ENCODE peak calls at places on chromosomes 1 and 21, in five cellular contexts. E, J, X, Z and R are unnamed samples.

GRCh38 chr1:171786534-171786933 is 5.1 kb downstream of the METTL13 start:
- DNase-seq in E (no peak), J (no peak), X (no peak), Z (no peak), R (no peak)

GRCh38 chr21:17466166-17466565 is 46.7 kb upstream of the CXADR start:
- DNase-seq in E (no peak), J (no peak), X (no peak), Z (no peak), R (no peak)

GRCh38 chr1:7970250-7970649 is 8.7 kb downstream of the PARK7 start:
- DNase-seq in E (no peak), J (no peak), X (no peak), Z (no peak), R (peak)

GRCh38 chr1:94526581-94526980 is 15.0 kb downstream of the F3 start:
- DNase-seq in E (no peak), J (no peak), X (no peak), Z (no peak), R (no peak)

GRCh38 chr1:58397187-58397820 is 149.2 kb downstream of the OMA1 start:
- DNase-seq in E (no peak), J (no peak), X (no peak), Z (no peak), R (no peak)

GRCh38 chr1:170556910-170557309 is 24.9 kb downstream of the GORAB start:
- DNase-seq in E (no peak), J (no peak), X (no peak), Z (no peak), R (no peak)

GRCh38 chr21:33383056-33383888 is 19.9 kb upstream of the IFNGR2 start:
- DNase-seq in E (peak), J (no peak), X (peak), Z (peak), R (peak)

GRCh38 chr1:245997471-245998258 is 509.4 kb downstream of the SMYD3 start:
- DNase-seq in E (no peak), J (no peak), X (no peak), Z (peak), R (no peak)

GRCh38 chr1:182110635-182111034 is 49.1 kb upstream of the ZNF648 start:
- DNase-seq in E (no peak), J (no peak), X (no peak), Z (no peak), R (no peak)

GRCh38 chr1:183870351-183871077 is 65.6 kb downstream of the RGL1 start:
- DNase-seq in E (no peak), J (no peak), X (no peak), Z (no peak), R (no peak)

GRCh38 chr1:214983126-214983869 is 99.2 kb upstream of the KCNK2 start:
- DNase-seq in E (no peak), J (no peak), X (no peak), Z (no peak), R (no peak)

GRCh38 chr1:172343246-172344099 is 77.0 kb upstream of the C1orf105 start:
- DNase-seq in E (no peak), J (no peak), X (no peak), Z (no peak), R (no peak)

GRCh38 chr21:27564684-27565280 is 597.9 kb upstream of the ADAMTS5 start:
- DNase-seq in E (no peak), J (no peak), X (no peak), Z (peak), R (no peak)

GRCh38 chr1:13407811-13408210 is 2.4 kb upstream of the PRAMEF20 start:
- DNase-seq in E (no peak), J (no peak), X (no peak), Z (no peak), R (no peak)

GRCh38 chr1:52365091-52365745 is 787 bp downstream of the CC2D1B start:
- DNase-seq in E (peak), J (no peak), X (no peak), Z (peak), R (no peak)

GRCh38 chr1:22914633-22915217 is 57.9 kb downstream of the LACTBL1 start:
- DNase-seq in E (no peak), J (no peak), X (no peak), Z (no peak), R (no peak)

GRCh38 chr21:44723177-44724131 is 12.1 kb upstream of the TSPEAR start:
- DNase-seq in E (no peak), J (no peak), X (no peak), Z (no peak), R (no peak)

GRCh38 chr1:181159451-181160151 is 71.1 kb downstream of the IER5 start:
- DNase-seq in E (no peak), J (no peak), X (no peak), Z (peak), R (no peak)

GRCh38 chr1:80066060-80066459 is 1059.5 kb upstream of the ADGRL4 start:
- DNase-seq in E (no peak), J (no peak), X (no peak), Z (no peak), R (no peak)

GRCh38 chr1:147389532-147390184 is 147.2 kb downstream of the CHD1L start:
- DNase-seq in E (no peak), J (no peak), X (peak), Z (no peak), R (peak)

GRCh38 chr21:43311303-43311817 is 115.6 kb downstream of the SIK1 start:
- DNase-seq in E (no peak), J (no peak), X (no peak), Z (no peak), R (no peak)

GRCh38 chr1:1040004-1040991 is 20.4 kb downstream of the AGRN start:
- DNase-seq in E (peak), J (no peak), X (peak), Z (peak), R (peak)
- TF ChIP-seq POLR2AphosphoS5 in E (peak), J (peak), X (peak), Z (peak), R (no peak)

GRCh38 chr1:168488153-168488552 is 55.6 kb downstream of the XCL2 start:
- DNase-seq in E (no peak), J (no peak), X (no peak), Z (no peak), R (no peak)

GRCh38 chr1:168497376-168497952 is 46.3 kb downstream of the XCL2 start:
- DNase-seq in E (no peak), J (no peak), X (no peak), Z (no peak), R (no peak)

DNA sequence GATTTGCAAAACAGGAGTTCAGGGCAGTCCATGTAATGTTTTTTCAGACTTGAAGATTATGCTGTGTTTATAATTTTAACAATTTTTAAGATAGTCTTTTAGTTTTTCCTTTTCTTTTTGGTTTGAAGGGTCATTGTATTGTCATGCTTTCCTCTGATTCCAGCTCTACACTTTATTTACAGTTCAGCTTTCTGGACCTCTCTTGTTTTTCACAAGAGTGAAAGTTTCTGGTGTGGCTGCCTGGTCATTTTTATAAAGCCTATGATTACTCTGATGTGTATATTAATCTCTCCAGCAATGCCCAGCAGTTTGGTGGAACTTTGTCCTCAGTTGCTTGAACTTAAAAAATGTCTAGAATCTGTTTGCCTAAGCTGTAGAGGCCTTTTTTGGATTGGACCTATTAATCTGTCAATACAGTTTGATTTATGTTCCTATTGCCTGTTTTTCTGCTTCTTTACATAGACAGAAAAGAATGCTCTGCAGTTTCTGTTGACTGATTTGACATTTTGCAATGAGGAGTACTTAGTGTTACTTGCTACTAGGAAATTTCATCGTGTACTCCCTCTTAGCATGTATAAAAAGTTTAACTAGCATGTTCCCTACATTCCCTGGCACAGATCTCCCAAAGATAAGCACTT is 52.2 kb downstream of the XCL2 start:
- DNase-seq in E (no peak), J (no peak), X (no peak), Z (no peak), R (no peak)
- TF ChIP-seq POLR2AphosphoS5 in E (no peak), J (no peak), X (no peak), Z (peak), R (no peak)

GRCh38 chr1:145983959-145984830 is 12.2 kb downstream of the TXNIP start:
- DNase-seq in E (no peak), J (no peak), X (no peak), Z (no peak), R (no peak)

GRCh38 chr1:145986551-145986950 is 9.8 kb downstream of the TXNIP start:
- DNase-seq in E (no peak), J (no peak), X (no peak), Z (no peak), R (no peak)

GRCh38 chr1:145985129-145985501 is 11.3 kb downstream of the TXNIP start:
- DNase-seq in E (no peak), J (no peak), X (no peak), Z (no peak), R (no peak)

GRCh38 chr1:145987926-145988325 is 8.5 kb downstream of the TXNIP start:
- DNase-seq in E (no peak), J (no peak), X (no peak), Z (no peak), R (no peak)

DNA sequence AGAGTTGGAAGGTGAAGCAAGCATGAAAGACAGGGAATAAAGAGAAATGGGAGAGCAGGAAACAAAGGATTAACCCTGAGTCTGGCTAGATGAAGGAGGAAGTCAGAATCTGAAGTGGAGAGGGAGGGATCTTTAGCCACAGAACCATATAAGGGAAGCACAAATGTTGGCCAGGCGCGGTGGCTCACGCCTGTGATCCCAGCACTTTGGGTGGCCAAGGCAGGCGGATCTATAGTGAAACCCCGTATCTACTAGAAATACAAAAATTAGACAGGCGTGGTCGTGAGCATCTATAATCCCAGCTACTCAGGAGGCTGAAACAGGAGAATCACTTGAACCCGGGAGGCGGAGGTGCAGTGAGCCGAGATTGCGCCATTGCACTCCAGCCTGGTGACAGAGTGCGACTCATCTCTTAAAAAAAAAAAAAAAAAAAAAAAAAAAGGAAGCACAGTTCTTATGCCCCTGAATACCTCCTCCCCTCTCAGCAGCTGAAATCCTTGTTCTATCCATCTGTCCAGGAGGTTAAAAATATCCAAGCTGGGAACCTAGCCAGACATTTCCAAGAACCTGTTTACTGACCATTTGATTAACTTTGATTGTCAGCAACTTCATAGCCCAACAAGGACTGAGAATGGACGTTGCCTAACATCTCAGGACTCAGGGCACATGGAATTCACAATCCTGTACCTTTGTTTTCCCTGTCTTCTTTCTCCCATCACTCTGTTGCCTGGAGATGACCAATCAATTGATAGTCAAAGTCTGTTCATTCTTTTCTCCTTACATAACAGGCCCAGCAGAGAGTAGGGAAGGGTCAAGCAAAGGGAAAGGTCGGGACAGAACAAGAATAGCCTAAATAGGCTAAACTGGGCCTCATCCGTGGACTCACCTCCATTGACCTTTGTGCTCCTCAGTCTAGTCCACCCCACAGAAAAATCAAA is 10.6 kb downstream of the TXNIP start:
- DNase-seq in E (no peak), J (no peak), X (peak), Z (no peak), R (no peak)
- TF ChIP-seq POLR2AphosphoS5 in E (peak), J (peak), X (peak), Z (peak), R (peak)

DNA sequence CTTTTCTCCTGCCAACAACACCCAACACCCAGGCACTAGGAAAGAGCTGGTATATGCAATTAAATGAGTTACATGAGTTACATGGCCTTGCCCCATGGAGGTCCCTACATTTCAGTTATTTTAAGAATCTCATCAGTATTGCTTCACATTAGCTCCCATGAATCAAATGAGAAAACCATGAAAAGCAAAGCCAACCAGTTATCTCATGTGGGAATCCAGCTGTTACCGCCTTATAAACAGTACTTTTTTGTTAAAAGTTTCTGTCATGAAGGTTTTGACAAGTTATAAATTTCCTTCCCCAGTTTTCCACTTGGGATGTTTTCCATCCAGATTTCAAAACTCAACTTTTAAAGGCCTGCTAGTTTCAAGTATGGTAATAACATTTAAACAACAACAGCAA is 544.8 kb downstream of the NUF2 start:
- DNase-seq in E (no peak), J (no peak), X (no peak), Z (no peak), R (no peak)
- TF ChIP-seq POLR2AphosphoS5 in E (no peak), J (no peak), X (no peak), Z (no peak), R (no peak)

GRCh38 chr1:26498894-26499293 is 26.7 kb downstream of the HMGN2 start:
- DNase-seq in E (no peak), J (no peak), X (no peak), Z (no peak), R (no peak)

GRCh38 chr1:26496881-26497280 is 24.6 kb downstream of the HMGN2 start:
- DNase-seq in E (no peak), J (no peak), X (no peak), Z (no peak), R (no peak)

DNA sequence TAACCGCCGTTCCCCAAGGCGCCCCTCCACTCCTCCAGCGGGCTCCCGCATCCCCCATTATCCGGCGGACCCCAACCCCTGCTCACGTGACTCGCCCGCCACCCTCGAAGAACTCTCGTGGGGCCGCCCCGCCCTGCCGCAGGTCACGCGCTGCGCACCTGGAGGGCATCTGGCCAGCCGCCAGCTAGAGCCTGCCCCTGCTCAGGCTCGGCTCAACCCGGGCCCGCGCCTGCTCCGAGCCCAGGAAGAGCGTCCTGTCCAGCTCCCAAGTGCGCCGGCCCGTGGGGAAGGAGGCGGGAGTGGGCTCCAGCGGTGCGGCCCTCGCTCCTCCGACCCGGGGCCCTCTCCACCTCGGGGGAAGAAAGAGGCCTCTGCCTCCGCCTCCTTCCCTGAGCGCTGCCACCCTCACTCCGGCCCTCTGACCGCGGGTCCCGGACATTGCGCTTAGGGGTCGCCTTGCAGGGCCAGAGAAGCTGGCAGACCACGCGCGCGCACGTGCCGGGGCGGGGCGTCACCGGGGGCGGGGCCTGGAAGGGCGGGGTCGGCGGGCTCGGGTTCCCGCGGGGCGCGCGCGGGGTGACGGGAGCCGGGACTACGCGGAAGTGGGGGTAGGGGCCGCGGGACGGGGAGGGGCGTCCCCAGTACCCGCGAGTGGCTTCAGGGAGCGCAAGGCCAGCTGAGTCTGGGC is 28.4 kb downstream of the HMGN2 start:
- DNase-seq in E (peak), J (peak), X (peak), Z (peak), R (peak)
- TF ChIP-seq POLR2AphosphoS5 in E (peak), J (peak), X (no peak), Z (peak), R (peak)

DNA sequence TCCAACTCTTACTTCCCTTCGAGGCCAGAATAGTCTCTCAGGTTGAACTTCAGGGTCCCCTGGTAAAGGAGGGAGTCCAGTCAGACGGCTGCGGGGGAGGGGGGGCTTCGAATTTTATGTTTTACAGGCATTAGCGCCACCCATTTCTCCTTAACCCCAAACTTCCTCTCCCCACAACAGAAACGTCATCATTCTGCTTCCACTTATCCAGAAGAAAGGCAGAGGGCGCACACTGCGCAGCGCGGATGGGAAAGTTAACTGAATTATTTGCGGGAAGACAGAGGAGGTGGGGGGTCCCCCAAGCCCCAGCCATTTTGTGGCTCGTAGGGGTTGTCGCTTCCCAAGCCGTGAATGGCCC is 529 bp upstream of the PRMT2 start:
- DNase-seq in E (no peak), J (peak), X (peak), Z (peak), R (peak)
- TF ChIP-seq POLR2AphosphoS5 in E (no peak), J (no peak), X (no peak), Z (no peak), R (no peak)

DNA sequence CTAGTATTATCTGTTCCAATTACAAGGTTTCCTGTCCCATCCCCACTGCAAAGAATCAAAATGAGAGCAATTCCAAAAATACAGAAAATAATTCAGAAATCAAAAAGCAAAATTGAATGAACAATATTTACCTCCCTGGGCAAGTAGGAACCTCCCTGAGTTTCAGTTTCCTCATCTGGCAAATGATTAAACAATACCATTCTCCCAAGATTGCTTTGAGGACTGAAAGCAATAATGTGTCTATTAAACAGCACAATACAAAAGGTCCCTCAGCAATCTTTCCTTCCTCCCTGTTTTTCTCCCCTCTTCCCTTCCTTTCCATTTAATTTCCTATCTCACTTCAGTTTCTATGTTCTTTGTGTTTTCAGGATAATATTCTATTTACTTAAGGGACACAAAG is 171.0 kb downstream of the ZC3H11B start:
- DNase-seq in E (no peak), J (no peak), X (no peak), Z (no peak), R (no peak)
- TF ChIP-seq POLR2AphosphoS5 in E (no peak), J (no peak), X (no peak), Z (no peak), R (no peak)

DNA sequence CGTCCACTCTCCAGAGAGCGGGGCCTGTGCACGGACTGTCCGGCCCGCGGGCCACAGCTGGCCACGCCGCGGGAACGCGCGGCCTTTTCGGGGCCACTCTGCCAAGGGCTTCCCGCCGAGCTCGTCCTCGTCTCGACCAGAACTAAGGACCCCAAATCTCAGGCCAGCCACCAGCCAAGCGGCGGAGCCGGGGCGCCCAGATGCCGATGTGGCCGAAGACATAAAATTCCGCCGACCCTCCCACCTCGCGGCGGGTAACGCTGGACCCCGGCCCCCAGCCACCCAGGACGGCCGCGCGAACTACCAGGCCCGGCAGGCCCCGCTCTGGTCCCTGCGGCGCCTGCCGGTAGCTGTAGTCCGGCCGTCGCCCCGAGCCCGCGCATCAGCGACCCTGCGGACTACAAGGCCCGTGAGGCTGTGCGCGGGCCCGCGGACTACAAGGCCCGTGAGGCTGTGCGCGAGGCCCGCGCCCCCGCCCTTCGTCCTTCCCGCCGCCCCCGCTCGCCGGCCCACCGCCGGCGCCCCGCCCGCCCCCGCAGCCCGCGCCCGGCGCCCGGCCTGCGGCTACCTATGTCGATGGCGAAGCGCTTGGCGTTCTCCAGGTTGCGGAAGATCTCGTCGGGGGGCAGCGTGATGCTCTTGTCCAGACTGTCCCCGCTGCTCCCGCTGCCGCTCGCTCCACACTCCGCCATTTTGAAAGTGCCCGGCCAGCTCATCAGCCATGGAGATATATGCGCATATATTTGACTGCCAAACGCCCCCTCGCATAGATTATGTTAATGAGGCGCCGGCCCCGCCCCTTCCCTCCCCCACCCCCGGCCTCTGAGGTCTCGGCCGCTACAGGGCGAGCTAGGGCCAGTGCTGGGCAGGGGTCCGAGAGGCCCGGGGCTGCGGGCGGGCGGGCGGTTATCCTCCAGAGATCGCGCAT is at the start of gene PANK4:
- DNase-seq in E (peak), J (peak), X (peak), Z (peak), R (peak)
- TF ChIP-seq POLR2AphosphoS5 in E (peak), J (peak), X (peak), Z (peak), R (peak)